ENCODE peak calls at places on chromosomes 1 and 21, in six cellular contexts. P is GM23248, F is OCI-LY7, W is GM23338, Y is MM.1S, C is SK-N-SH. K is an unnamed sample.

GRCh38 chr1:28580706-28581530 is 11.1 kb upstream of the RAB42 start:
- DNase-seq in P (peak), F (peak), W (peak), Y (peak), C (peak), K (peak)

GRCh38 chr1:109821831-109822745 is 58.4 kb upstream of the EPS8L3 start:
- DNase-seq in P (peak), F (no peak), W (no peak), Y (no peak), C (no peak), K (no peak)

GRCh38 chr1:154819628-154820590 is 50.2 kb downstream of the KCNN3 start:
- DNase-seq in P (peak), F (peak), W (peak), Y (no peak), C (peak), K (peak)

GRCh38 chr21:42161957-42162681 is 56.8 kb upstream of the ABCG1 start:
- DNase-seq in P (no peak), F (peak), W (peak), Y (no peak), C (peak), K (peak)

GRCh38 chr1:113459279-113459678 is 69.0 kb downstream of the MAGI3 start:
- DNase-seq in P (peak), F (no peak), W (no peak), Y (no peak), C (no peak), K (no peak)

GRCh38 chr1:94798472-94798871 is 21.7 kb upstream of the SLC44A3 start:
- DNase-seq in P (no peak), F (no peak), W (no peak), Y (no peak), C (no peak), K (no peak)

GRCh38 chr21:26126168-26126553 is 44.4 kb downstream of the APP start:
- DNase-seq in P (no peak), F (no peak), W (no peak), Y (no peak), C (no peak), K (no peak)

GRCh38 chr1:39034114-39034654 is 8.0 kb downstream of the NDUFS5 start:
- DNase-seq in P (no peak), F (no peak), W (no peak), Y (no peak), C (no peak), K (no peak)

GRCh38 chr1:35449334-35450008 is 107.7 kb downstream of the KIAA0319L start:
- DNase-seq in P (peak), F (no peak), W (no peak), Y (no peak), C (no peak), K (peak)

GRCh38 chr1:58824753-58825389 is 41.0 kb upstream of the JUN start:
- DNase-seq in P (no peak), F (no peak), W (no peak), Y (no peak), C (no peak), K (no peak)

GRCh38 chr1:59026472-59026948 is 242.7 kb upstream of the JUN start:
- DNase-seq in P (peak), F (no peak), W (no peak), Y (no peak), C (no peak), K (no peak)

GRCh38 chr1:91736146-91736998 is 149.6 kb downstream of the TGFBR3 start:
- DNase-seq in P (peak), F (no peak), W (no peak), Y (no peak), C (no peak), K (no peak)

GRCh38 chr1:113467991-113468390 is 77.7 kb downstream of the MAGI3 start:
- DNase-seq in P (no peak), F (no peak), W (no peak), Y (no peak), C (no peak), K (no peak)

GRCh38 chr1:2345297-2346075 is 45.9 kb downstream of the MORN1 start:
- DNase-seq in P (no peak), F (no peak), W (no peak), Y (no peak), C (no peak), K (no peak)

GRCh38 chr1:111656093-111657017 is 36.8 kb downstream of the RAP1A start:
- DNase-seq in P (peak), F (peak), W (peak), Y (peak), C (peak), K (peak)

GRCh38 chr1:175169305-175170018 is 23.1 kb downstream of the KIAA0040 start:
- DNase-seq in P (no peak), F (no peak), W (no peak), Y (no peak), C (no peak), K (no peak)

GRCh38 chr1:235295902-235296350 is 32.1 kb downstream of the ARID4B start:
- DNase-seq in P (no peak), F (no peak), W (peak), Y (no peak), C (no peak), K (peak)

GRCh38 chr1:235296729-235297128 is 31.2 kb downstream of the ARID4B start:
- DNase-seq in P (no peak), F (no peak), W (no peak), Y (no peak), C (no peak), K (no peak)

GRCh38 chr1:235299514-235299858 is 28.5 kb downstream of the ARID4B start:
- DNase-seq in P (no peak), F (no peak), W (no peak), Y (no peak), C (no peak), K (no peak)

GRCh38 chr1:235298772-235299513 is 29.0 kb downstream of the ARID4B start:
- DNase-seq in P (no peak), F (no peak), W (no peak), Y (no peak), C (no peak), K (no peak)

DNA sequence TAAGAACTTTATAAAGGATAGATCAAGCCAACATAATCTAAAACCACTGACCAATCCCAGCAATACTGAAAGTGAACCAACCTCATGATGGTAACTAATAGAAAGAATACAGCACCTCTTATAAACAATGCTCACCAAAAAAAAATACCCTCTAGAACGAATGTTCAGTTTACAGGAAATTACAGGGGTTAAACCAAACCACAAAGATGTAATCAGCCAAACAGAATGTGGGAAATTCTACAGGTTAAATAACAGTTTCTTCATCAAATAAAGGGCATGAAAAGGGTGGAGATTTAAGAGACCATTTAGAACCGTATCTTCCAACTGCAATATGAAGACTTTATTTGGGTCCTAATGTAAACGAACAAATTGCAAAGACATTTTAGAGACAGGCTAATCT is 30.4 kb downstream of the ARID4B start:
- DNase-seq in P (no peak), F (no peak), W (no peak), Y (peak), C (no peak), K (no peak)
- TF ChIP-seq EZH2phosphoT487 in P (no peak), F (no peak), W (no peak), Y (no peak), C (no peak), K (no peak)

DNA sequence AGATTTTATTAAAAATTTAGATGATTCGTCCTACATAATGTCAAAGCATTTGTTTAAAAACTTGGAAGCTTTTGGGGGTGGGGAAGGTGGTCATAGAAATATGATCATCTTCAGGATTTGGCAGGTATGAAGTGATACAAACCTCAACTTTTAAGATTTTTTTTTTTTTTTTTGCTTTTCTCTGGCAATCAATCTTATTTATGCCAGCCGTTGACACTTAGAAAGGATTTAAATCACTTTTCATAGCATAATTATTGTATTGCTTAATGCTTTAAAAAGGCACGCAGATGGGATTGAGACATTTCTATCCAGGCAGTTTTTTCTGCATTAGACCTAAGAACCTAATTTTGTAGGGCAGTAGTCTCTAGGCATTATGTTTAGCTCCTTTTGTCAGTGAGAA is 19.7 kb downstream of the MRPS6 start:
- DNase-seq in P (no peak), F (no peak), W (no peak), Y (no peak), C (no peak), K (no peak)
- TF ChIP-seq EZH2phosphoT487 in P (no peak), F (no peak), W (no peak), Y (no peak), C (no peak), K (no peak)

GRCh38 chr1:219281834-219282233 is 108.2 kb downstream of the LYPLAL1 start:
- DNase-seq in P (no peak), F (no peak), W (no peak), Y (no peak), C (no peak), K (no peak)

GRCh38 chr1:219278288-219278687 is 104.6 kb downstream of the LYPLAL1 start:
- DNase-seq in P (no peak), F (no peak), W (no peak), Y (no peak), C (no peak), K (no peak)

GRCh38 chr1:219279017-219279770 is 105.5 kb downstream of the LYPLAL1 start:
- DNase-seq in P (no peak), F (no peak), W (no peak), Y (no peak), C (no peak), K (no peak)

GRCh38 chr1:219283541-219283940 is 109.9 kb downstream of the LYPLAL1 start:
- DNase-seq in P (no peak), F (no peak), W (no peak), Y (no peak), C (no peak), K (no peak)
- TF ChIP-seq EZH2phosphoT487 in P (no peak), F (no peak), W (no peak), Y (no peak), C (no peak), K (no peak)

DNA sequence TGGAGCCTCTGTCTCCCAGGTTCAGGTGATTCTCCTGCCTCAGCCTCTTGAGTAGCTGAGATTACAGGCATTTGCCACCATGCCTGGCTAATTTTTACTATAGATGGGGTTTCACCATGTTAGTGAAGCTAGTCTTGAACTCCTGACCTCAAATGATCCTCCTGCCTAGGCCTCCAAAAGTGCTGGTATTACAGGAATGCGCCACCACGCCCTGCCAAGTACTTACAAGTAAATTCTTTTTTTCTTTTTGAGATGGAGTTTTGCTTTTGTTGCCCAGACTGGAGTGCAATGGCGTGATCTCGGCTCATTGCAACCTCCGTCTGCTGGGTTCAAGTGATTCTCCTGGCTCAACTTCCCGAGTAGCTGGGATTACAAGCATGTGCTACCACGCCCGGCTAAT is 42.5 kb downstream of the RPRD2 start:
- DNase-seq in P (no peak), F (no peak), W (peak), Y (no peak), C (no peak), K (no peak)
- TF ChIP-seq EZH2phosphoT487 in P (no peak), F (no peak), W (no peak), Y (no peak), C (no peak), K (no peak)

GRCh38 chr1:229617351-229618100 is 8.4 kb downstream of the TAF5L start:
- DNase-seq in P (no peak), F (no peak), W (no peak), Y (no peak), C (no peak), K (no peak)
- TF ChIP-seq EZH2phosphoT487 in P (no peak), F (no peak), W (no peak), Y (no peak), C (no peak), K (no peak)

GRCh38 chr1:108016451-108016920 is 51.5 kb upstream of the VAV3 start:
- DNase-seq in P (peak), F (peak), W (no peak), Y (no peak), C (peak), K (peak)
- TF ChIP-seq EZH2phosphoT487 in P (no peak), F (no peak), W (no peak), Y (no peak), C (no peak), K (no peak)

GRCh38 chr1:30273021-30273325 is 450.4 kb downstream of the MATN1 start:
- DNase-seq in P (no peak), F (no peak), W (no peak), Y (no peak), C (no peak), K (no peak)

GRCh38 chr1:30268923-30269666 is 454.3 kb downstream of the MATN1 start:
- DNase-seq in P (no peak), F (no peak), W (no peak), Y (no peak), C (no peak), K (no peak)

GRCh38 chr1:30272288-30273020 is 450.9 kb downstream of the MATN1 start:
- DNase-seq in P (no peak), F (no peak), W (no peak), Y (no peak), C (no peak), K (no peak)

GRCh38 chr1:30271401-30272287 is 451.7 kb downstream of the MATN1 start:
- DNase-seq in P (no peak), F (no peak), W (no peak), Y (no peak), C (no peak), K (no peak)

DNA sequence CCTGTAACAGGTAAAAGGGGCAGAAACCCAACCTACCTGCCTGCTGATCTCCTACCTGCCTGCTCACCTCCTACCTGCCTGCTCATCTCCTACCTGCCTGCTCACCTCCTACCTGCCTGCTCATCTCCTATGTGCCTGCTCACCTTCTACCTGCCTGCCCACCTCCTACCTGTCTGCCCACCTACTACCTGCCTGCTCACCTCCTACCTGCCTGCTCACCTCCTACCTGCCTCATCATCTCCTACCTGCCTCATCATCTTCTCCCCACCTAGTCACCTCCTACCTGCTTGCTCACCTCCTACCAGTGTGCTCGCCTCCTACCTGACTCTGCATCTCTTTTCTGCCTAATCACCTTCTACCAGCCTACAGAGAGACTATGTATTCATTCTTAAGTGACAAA is 452.9 kb downstream of the MATN1 start:
- DNase-seq in P (no peak), F (no peak), W (no peak), Y (no peak), C (no peak), K (no peak)
- TF ChIP-seq EZH2phosphoT487 in P (no peak), F (no peak), W (no peak), Y (no peak), C (no peak), K (no peak)

K was measured in hepatocyte.